ENCODE peak calls at places on chromosome 5, in ten cellular contexts. B is WTC11; D is activated CD4-positive, alpha-beta T cell treated with anti-CD3 and anti-CD28 coated beads, Interleukin-2, amount 10 ng/mL, durations not matched to agents 7 days and 5 days; R is choroid plexus epithelial cell; M is activated T-helper 2 cell treated with anti-CD3 and anti-CD28 coated beads, Interferon-gamma antibody, Interleukin-2, Interleukin-4, amounts not matched to agents 10 μg/mL and 5 μg/mL and 100 μg/mL, durations not matched to agents 14 hours and 24 hours and 36 hours; N is T-helper 1 cell; L is COR-L47; P is effector memory CD8-positive, alpha-beta T cell; T is NCI-H1092 treated with DMSO at 0.1 percent for 48 hours; A is GM20000. K is an unnamed sample.

GRCh38 chr5:145829708-145830361 is 5.3 kb downstream of the PRELID2 start:
- DNase-seq in T (peak; percentile 42), D (no peak), R (peak; percentile 39), M (no peak), N (no peak), P (no peak), L (peak; percentile 44), B (no peak), A (no peak), K (no peak)

GRCh38 chr5:172451771-172452197 is 2.5 kb downstream of the SH3PXD2B start:
- DNase-seq in R (peak; percentile 86), A (no peak), B (no peak), N (no peak), L (no peak), P (no peak), T (no peak), M (no peak), D (no peak), K (no peak)

GRCh38 chr5:65391591-65391990 is 90.1 kb downstream of the ADAMTS6 start:
- DNase-seq in L (no peak), A (no peak), T (no peak), N (no peak), B (no peak), M (no peak), D (no peak), R (peak; percentile 45), P (no peak), K (no peak)

GRCh38 chr5:68745459-68745858 is 348.4 kb upstream of the SLC30A5 start:
- DNase-seq in L (no peak), N (no peak), T (no peak), A (no peak), P (no peak), M (no peak), D (no peak), B (no peak), R (peak; percentile 7), K (no peak)

GRCh38 chr5:169648725-169649124 is 11.7 kb downstream of the DOCK2 start:
- DNase-seq in M (no peak), N (no peak), L (no peak), R (peak; percentile 11), D (no peak), B (no peak), P (no peak), T (no peak), A (no peak), K (no peak)

GRCh38 chr5:52771343-52772039 is 16.2 kb upstream of the ITGA1 start:
- DNase-seq in N (no peak), T (no peak), A (peak; percentile 32), P (no peak), D (peak; percentile 62), R (no peak), M (peak; percentile 19), L (no peak), B (no peak), K (peak; percentile 16)

GRCh38 chr5:5416733-5417132 is 5.7 kb upstream of the ICE1 start:
- DNase-seq in R (no peak), B (no peak), P (no peak), N (no peak), M (no peak), D (no peak), A (no peak), T (no peak), L (no peak), K (no peak)

GRCh38 chr5:172414618-172415599 is 39.4 kb downstream of the SH3PXD2B start:
- DNase-seq in A (no peak), P (no peak), T (no peak), N (no peak), M (no peak), D (no peak), L (no peak), B (no peak), R (no peak), K (no peak)

GRCh38 chr5:141747152-141747640 is 65.2 kb upstream of the ARAP3 start:
- DNase-seq in L (peak; percentile 93), R (peak; percentile 84), P (no peak), T (peak; percentile 91), D (no peak), B (peak; percentile 90), N (no peak), A (no peak), M (no peak), K (no peak)

GRCh38 chr5:108521841-108522506 is 140.1 kb upstream of the FBXL17 start:
- DNase-seq in P (peak; percentile 3), B (no peak), L (peak; percentile 43), R (peak; percentile 82), D (peak; percentile 32), M (no peak), A (peak; percentile 33), N (no peak), T (peak; percentile 25), K (peak; percentile 66)

GRCh38 chr5:139677404-139678282 is 29.5 kb downstream of the CXXC5 start:
- DNase-seq in B (peak; percentile 50), P (no peak), T (peak; percentile 60), L (no peak), M (no peak), A (no peak), D (no peak), R (no peak), N (no peak), K (no peak)

GRCh38 chr5:68320094-68320986 is 104.8 kb downstream of the PIK3R1 start:
- DNase-seq in P (no peak), T (no peak), M (no peak), L (no peak), A (no peak), B (no peak), D (no peak), N (no peak), R (no peak), K (no peak)

GRCh38 chr5:108884736-108885135 is 137.0 kb downstream of the FER start:
- DNase-seq in T (no peak), M (no peak), P (no peak), L (no peak), R (peak; percentile 85), D (no peak), B (no peak), N (no peak), A (no peak), K (no peak)

GRCh38 chr5:56815657-56816545 is 552 bp downstream of the MAP3K1 start:
- DNase-seq in D (peak; percentile 55), L (peak; percentile 61), M (peak; percentile 49), T (peak; percentile 42), R (peak; percentile 10), N (peak; percentile 38), A (peak; percentile 70), B (peak; percentile 35), P (peak; percentile 33), K (no peak)

GRCh38 chr5:148834689-148835088 is 8.3 kb downstream of the ADRB2 start:
- DNase-seq in L (no peak), T (no peak), M (no peak), P (no peak), D (no peak), N (no peak), R (no peak), B (no peak), A (no peak), K (no peak)

GRCh38 chr5:43997647-43998251 is 391.5 kb downstream of the FGF10 start:
- DNase-seq in B (no peak), P (no peak), D (no peak), M (no peak), R (no peak), N (no peak), T (no peak), L (no peak), A (no peak), K (no peak)

GRCh38 chr5:152572812-152573211 is 167.7 kb upstream of the NMUR2 start:
- DNase-seq in M (no peak), D (no peak), L (no peak), B (no peak), N (no peak), T (no peak), A (no peak), P (no peak), R (no peak), K (no peak)

GRCh38 chr5:138541511-138541910 is 1.5 kb downstream of the ETF1 start:
- DNase-seq in R (peak; percentile 30), M (no peak), N (no peak), L (no peak), B (no peak), P (no peak), T (no peak), D (no peak), A (no peak), K (no peak)

GRCh38 chr5:68478306-68479091 is 262.9 kb downstream of the PIK3R1 start:
- DNase-seq in N (no peak), R (peak; percentile 39), L (no peak), T (no peak), P (no peak), A (no peak), B (no peak), M (no peak), D (no peak), K (no peak)

GRCh38 chr5:42108468-42108867 is 183.4 kb downstream of the FBXO4 start:
- DNase-seq in T (no peak), M (no peak), D (no peak), A (no peak), R (no peak), N (no peak), L (no peak), P (no peak), B (no peak), K (no peak)

GRCh38 chr5:172048170-172048422 is 41.7 kb upstream of the FBXW11 start:
- DNase-seq in T (no peak), P (no peak), N (no peak), M (no peak), A (no peak), L (no peak), D (no peak), R (no peak), B (no peak), K (no peak)

GRCh38 chr5:34570721-34571379 is 85.3 kb upstream of the RAI14 start:
- DNase-seq in R (peak; percentile 76), B (no peak), A (no peak), L (no peak), D (no peak), P (no peak), M (no peak), T (no peak), N (no peak), K (no peak)

GRCh38 chr5:180467028-180467427 is 27.2 kb upstream of the CNOT6 start:
- DNase-seq in B (no peak), P (no peak), A (no peak), D (no peak), M (no peak), N (no peak), L (no peak), R (peak; percentile 15), T (no peak), K (no peak)

GRCh38 chr5:173771058-173771742 is 116.9 kb upstream of the CPEB4 start:
- DNase-seq in T (no peak), M (no peak), N (no peak), D (no peak), R (peak; percentile 40), B (peak; percentile 38), P (no peak), A (no peak), L (no peak), K (no peak)

GRCh38 chr5:137563646-137564474 is 64.7 kb upstream of the SPOCK1 start:
- DNase-seq in D (no peak), A (no peak), L (peak; percentile 77), R (peak; percentile 85), P (no peak), N (no peak), T (peak; percentile 15), M (no peak), B (no peak), K (no peak)

GRCh38 chr5:88660947-88661869 is 221.8 kb downstream of the MEF2C start:
- DNase-seq in D (no peak), R (peak; percentile 52), P (no peak), M (peak; percentile 43), A (peak; percentile 86), N (no peak), B (peak; percentile 97), L (peak; percentile 94), T (no peak), K (peak; percentile 51)

GRCh38 chr5:39765381-39765780 is 340.6 kb upstream of the DAB2 start:
- DNase-seq in L (no peak), D (no peak), A (no peak), B (no peak), T (no peak), R (peak; percentile 73), N (no peak), P (no peak), M (no peak), K (no peak)

GRCh38 chr5:143113461-143113860 is 290.0 kb downstream of the NR3C1 start:
- DNase-seq in L (no peak), N (no peak), T (no peak), R (no peak), B (no peak), M (no peak), D (no peak), A (no peak), P (no peak), K (no peak)